ENCODE peak calls at places on chromosome 12, in four cellular contexts. O is Ammon's horn; W is naive thymus-derived CD8-positive, alpha-beta T cell; E is CD8-positive, alpha-beta T cell. N is an unnamed sample.

GRCh38 chr12:76030378-76031080 is 1.0 kb downstream of the PHLDA1 start:
- DNase-seq in E (peak), O (peak), W (no peak), N (peak)

GRCh38 chr12:99911076-99911475 is 73.7 kb downstream of the ANKS1B start:
- DNase-seq in E (no peak), O (peak), W (no peak), N (no peak)

GRCh38 chr12:116556964-116557706 is 2.0 kb upstream of the MAP1LC3B2 start:
- DNase-seq in W (no peak), E (no peak), O (no peak), N (no peak)

GRCh38 chr12:71092290-71092689 is 65.5 kb downstream of the TSPAN8 start:
- DNase-seq in O (no peak), W (no peak), E (no peak), N (no peak)

GRCh38 chr12:77104281-77104680 is 38.9 kb upstream of the E2F7 start:
- DNase-seq in E (no peak), O (no peak), W (no peak), N (no peak)

GRCh38 chr12:6896846-6897435 is 7.7 kb upstream of the LRRC23 start:
- DNase-seq in W (no peak), E (no peak), O (no peak), N (no peak)

GRCh38 chr12:30696486-30696885 is 817 bp upstream of the IPO8 start:
- DNase-seq in E (no peak), O (no peak), W (no peak), N (no peak)

GRCh38 chr12:91186189-91186588 is 3.6 kb upstream of the DCN start:
- DNase-seq in E (no peak), W (no peak), O (no peak), N (no peak)

GRCh38 chr12:130500835-130501330 is 163.2 kb downstream of the PIWIL1 start:
- DNase-seq in E (no peak), W (no peak), O (no peak), N (no peak)

GRCh38 chr12:47121146-47121545 is 41.4 kb upstream of the AMIGO2 start:
- DNase-seq in W (no peak), E (no peak), O (no peak), N (no peak)

GRCh38 chr12:65597527-65597926 is 226.8 kb upstream of the HMGA2 start:
- DNase-seq in W (no peak), O (no peak), E (no peak), N (no peak)

GRCh38 chr12:90216815-90217214 is 508.2 kb upstream of the ATP2B1 start:
- DNase-seq in O (no peak), W (no peak), E (no peak), N (no peak)

GRCh38 chr12:104172564-104172935 is 34.5 kb upstream of the NFYB start:
- DNase-seq in W (no peak), E (no peak), O (no peak), N (no peak)

GRCh38 chr12:75759842-75760260 is 248.4 kb upstream of the KRR1 start:
- DNase-seq in O (no peak), E (no peak), W (no peak), N (no peak)

GRCh38 chr12:32437095-32437515 is 37.7 kb downstream of the FGD4 start:
- DNase-seq in O (no peak), W (no peak), E (no peak), N (no peak)

GRCh38 chr12:67446716-67447115 is 177.6 kb downstream of the CAND1 start:
- DNase-seq in O (peak), E (no peak), W (no peak), N (no peak)

N was measured in prostate gland.